ENCODE peak calls at places on chromosomes 6 and 20, in five cellular contexts. K, Y, U, G and J are unnamed samples. For H3K36me3 and H3K4me1, the result is how much of the 10 kb centered on the place peaks cover.

GRCh38 chr6:170089937-170090335 is 200.9 kb downstream of the DLL1 start:
- DNase-seq in K (peak), Y (no peak), U (no peak), G (peak), J (no peak)

GRCh38 chr6:14505391-14505790 is 387.8 kb downstream of the CD83 start:
- DNase-seq in K (no peak), Y (no peak), U (no peak), G (no peak), J (no peak)

GRCh38 chr6:20137837-20138236 is 74.4 kb downstream of the MBOAT1 start:
- DNase-seq in K (no peak), Y (no peak), U (no peak), G (no peak), J (no peak)

GRCh38 chr6:24673625-24674024 is 6.7 kb downstream of the ACOT13 start:
- DNase-seq in K (no peak), Y (no peak), U (no peak), G (no peak), J (no peak)

GRCh38 chr6:157629220-157629619 is 193.8 kb upstream of the SNX9 start:
- DNase-seq in K (no peak), Y (no peak), U (no peak), G (peak), J (no peak)

GRCh38 chr6:157879034-157879872 is 56.2 kb downstream of the SNX9 start:
- DNase-seq in K (no peak), Y (no peak), U (no peak), G (no peak), J (no peak)

GRCh38 chr6:397056-397455 is 5.5 kb downstream of the IRF4 start:
- DNase-seq in K (no peak), Y (no peak), U (no peak), G (no peak), J (no peak)

GRCh38 chr6:8191629-8192028 is 89.3 kb upstream of the EEF1E1 start:
- DNase-seq in K (no peak), Y (no peak), U (no peak), G (no peak), J (no peak)

GRCh38 chr6:105077592-105078463 is 102.0 kb downstream of the POPDC3 start:
- DNase-seq in K (no peak), Y (no peak), U (peak), G (no peak), J (no peak)

GRCh38 chr20:1127840-1128239 is 9.4 kb downstream of the PSMF1 start:
- DNase-seq in K (no peak), Y (no peak), U (no peak), G (no peak), J (no peak)

GRCh38 chr20:1124416-1124815 is 6.0 kb downstream of the PSMF1 start:
- DNase-seq in K (no peak), Y (no peak), U (no peak), G (no peak), J (no peak)

GRCh38 chr20:1122388-1123315 is 4.2 kb downstream of the PSMF1 start:
- DNase-seq in K (peak), Y (peak), U (peak), G (no peak), J (peak)

GRCh38 chr20:1121439-1121838 is 3.0 kb downstream of the PSMF1 start:
- DNase-seq in K (no peak), Y (no peak), U (no peak), G (no peak), J (no peak)

DNA sequence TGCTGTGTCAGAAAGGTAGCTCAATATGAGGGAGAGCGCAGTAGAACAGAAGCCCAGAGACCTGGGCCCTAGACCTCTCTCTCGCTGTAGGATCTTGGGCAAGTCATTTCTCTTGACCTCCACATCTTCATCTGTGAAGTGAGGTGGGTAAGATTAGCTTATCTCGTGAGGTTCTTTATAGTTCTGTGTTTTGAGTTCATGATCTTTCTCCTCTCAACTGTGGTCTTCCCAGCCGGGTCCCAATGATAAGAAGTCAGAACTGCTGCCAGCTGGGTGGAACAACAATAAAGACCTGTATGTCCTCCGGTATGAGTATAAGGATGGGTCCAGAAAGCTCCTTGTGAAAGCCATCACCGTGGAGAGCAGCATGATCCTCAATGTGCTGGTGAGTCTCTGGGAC is 6.9 kb downstream of the PSMF1 start:
- DNase-seq in K (no peak), Y (no peak), U (no peak), G (no peak), J (no peak)
- H3K36me3 ChIP-seq in K (half or more), Y (half or more), U (under half), G (under half), J (under half)

GRCh38 chr6:3706547-3707467 is 44.7 kb downstream of the PXDC1 start:
- DNase-seq in K (no peak), Y (no peak), U (no peak), G (no peak), J (no peak)

GRCh38 chr6:3710403-3710802 is 41.1 kb downstream of the PXDC1 start:
- DNase-seq in K (no peak), Y (no peak), U (no peak), G (no peak), J (no peak)

GRCh38 chr6:3708540-3708939 is 43.0 kb downstream of the PXDC1 start:
- DNase-seq in K (no peak), Y (no peak), U (no peak), G (no peak), J (no peak)

GRCh38 chr6:3711776-3712175 is 39.7 kb downstream of the PXDC1 start:
- DNase-seq in K (no peak), Y (no peak), U (no peak), G (no peak), J (no peak)

GRCh38 chr6:3707751-3708412 is 43.6 kb downstream of the PXDC1 start:
- DNase-seq in K (no peak), Y (no peak), U (no peak), G (no peak), J (no peak)
- H3K4me3 ChIP-seq in K (no peak), Y (no peak), U (no peak), G (no peak), J (no peak)

GRCh38 chr6:147758305-147758704 is 249.8 kb downstream of the SAMD5 start:
- DNase-seq in K (no peak), Y (no peak), U (no peak), G (no peak), J (no peak)
- H3K4me1 ChIP-seq in K (under half), Y (under half), U (under half), G (under half), J (under half)

DNA sequence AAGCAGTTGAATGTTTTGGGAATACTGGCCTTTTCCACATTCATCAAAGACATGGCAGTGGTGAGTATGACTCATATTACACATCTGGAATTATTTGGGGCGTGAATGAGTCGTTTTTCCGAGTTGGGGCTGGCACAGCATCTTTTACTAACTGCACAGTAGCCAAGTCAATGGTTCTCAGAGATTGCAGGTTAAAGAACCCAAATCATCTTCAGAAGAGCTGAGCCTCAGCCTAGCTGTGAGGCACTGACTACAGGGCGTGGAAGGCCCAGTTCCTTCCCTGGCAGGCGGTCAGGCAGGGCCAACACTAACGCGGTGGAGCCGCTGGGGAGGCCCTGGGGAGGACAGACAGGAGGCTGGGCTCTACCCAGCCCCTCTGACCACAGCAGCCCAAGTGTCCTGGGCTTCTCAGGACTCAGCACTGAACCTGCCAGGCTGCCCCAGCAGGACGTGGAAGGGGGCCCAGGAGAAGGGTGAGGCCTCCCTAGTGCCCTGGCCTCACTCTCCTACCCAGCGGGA is 20.1 kb upstream of the HELZ2 start:
- DNase-seq in K (no peak), Y (no peak), U (no peak), G (no peak), J (no peak)
- H3K36me3 ChIP-seq in K (half or more), Y (half or more), U (under half), G (under half), J (half or more)